ENCODE peak calls at places on chromosomes 13 and 19, in five cellular contexts. V is K562, O is body of pancreas, T is lower leg skin, K is A549. A is an unnamed sample.

GRCh38 chr19:11921852-11922495 is 2.9 kb upstream of the ZNF700 start:
- DNase-seq in K (no peak), T (no peak), V (no peak), O (peak; percentile 47), A (no peak)

GRCh38 chr19:32407004-32407992 is 1.7 kb downstream of the DPY19L3 start:
- DNase-seq in K (no peak), T (peak; percentile 90), O (peak; percentile 77), V (peak; percentile 56), A (no peak)

GRCh38 chr13:113926301-113926761 is 47.5 kb downstream of the C13orf46 start:
- DNase-seq in T (peak; percentile 83), O (no peak), V (no peak), K (no peak), A (no peak)

GRCh38 chr19:436413-436950 is 24.4 kb downstream of the SHC2 start:
- DNase-seq in T (no peak), K (no peak), O (no peak), V (no peak), A (no peak)

GRCh38 chr13:41811588-41812021 is 149.3 kb downstream of the VWA8 start:
- DNase-seq in T (no peak), O (no peak), V (no peak), K (no peak), A (no peak)

GRCh38 chr13:107441279-107441678 is 774.1 kb downstream of the LIG4 start:
- DNase-seq in V (no peak), O (no peak), K (no peak), T (no peak), A (peak; percentile 60)

GRCh38 chr13:44818016-44818415 is 171.3 kb downstream of the NUFIP1 start:
- DNase-seq in T (no peak), V (no peak), K (no peak), O (no peak), A (no peak)

GRCh38 chr13:39052944-39053343 is 14.7 kb downstream of the NHLRC3 start:
- DNase-seq in V (no peak), K (no peak), T (no peak), O (no peak), A (no peak)

GRCh38 chr19:10566658-10567410 is 1.0 kb upstream of the KRI1 start:
- DNase-seq in K (no peak), T (no peak), O (peak; percentile 28), V (no peak), A (no peak)

GRCh38 chr19:15196683-15197005 is 4.2 kb downstream of the NOTCH3 start:
- DNase-seq in T (no peak), O (no peak), V (no peak), K (no peak), A (no peak)

GRCh38 chr19:56350416-56351045 is 35.9 kb upstream of the ZSCAN5A start:
- DNase-seq in T (no peak), O (peak; percentile 55), K (peak; percentile 11), V (peak; percentile 52), A (peak; percentile 16)

GRCh38 chr13:69496951-69497350 is 610.7 kb upstream of the ATXN8OS start:
- DNase-seq in K (no peak), V (no peak), O (no peak), T (no peak), A (no peak)

GRCh38 chr13:81770868-81771505 is 1430.1 kb upstream of the SPRY2 start:
- DNase-seq in K (no peak), V (no peak), O (no peak), T (no peak), A (no peak)

GRCh38 chr13:28452755-28453154 is 42.2 kb downstream of the FLT1 start:
- DNase-seq in O (no peak), T (no peak), K (no peak), V (no peak), A (no peak)

GRCh38 chr19:4597975-4598671 is 38.6 kb upstream of the SEMA6B start:
- DNase-seq in K (peak; percentile 78), V (peak; percentile 97), O (peak; percentile 37), T (no peak), A (peak; percentile 85)

GRCh38 chr19:35491838-35492360 is 1.6 kb upstream of the KRTDAP start:
- DNase-seq in V (no peak), K (no peak), O (no peak), T (no peak), A (no peak)

GRCh38 chr13:28637714-28638355 is 21.1 kb upstream of the POMP start:
- DNase-seq in K (no peak), T (no peak), V (no peak), O (no peak), A (no peak)

GRCh38 chr13:27678306-27679040 is 56.8 kb downstream of the POLR1D start:
- DNase-seq in V (peak; percentile 8), O (no peak), T (no peak), K (no peak), A (no peak)

GRCh38 chr19:3855321-3855720 is 13.5 kb downstream of the ZFR2 start:
- DNase-seq in T (no peak), K (no peak), O (no peak), V (no peak), A (peak; percentile 69)

GRCh38 chr13:22227895-22228294 is 557.0 kb downstream of the FGF9 start:
- DNase-seq in T (no peak), K (no peak), V (no peak), O (no peak), A (no peak)

DNA sequence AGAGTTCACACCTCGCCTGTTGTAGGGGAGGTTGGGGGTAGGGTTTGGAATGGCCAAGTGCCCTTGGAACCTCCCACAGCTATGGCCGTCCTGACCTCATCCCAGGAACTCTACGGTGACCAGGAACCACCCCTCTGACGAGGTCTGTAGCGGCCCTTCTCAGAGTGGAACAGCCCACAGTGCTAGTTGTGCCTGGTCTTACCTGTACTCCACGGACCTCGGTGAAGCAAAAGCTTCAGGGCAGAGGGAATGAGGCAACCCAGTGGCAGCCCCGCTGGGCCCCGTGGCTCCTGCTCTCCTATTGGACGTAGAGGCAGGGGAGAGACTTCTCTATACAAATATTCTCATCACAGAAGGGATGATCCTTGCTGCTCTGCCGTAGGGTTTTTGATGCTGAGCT is 7.1 kb downstream of the TSSK6 start:
- DNase-seq in K (no peak), V (no peak), O (no peak), T (no peak), A (no peak)
- TF ChIP-seq POLR2A in K (no peak), V (peak; percentile 52), O (no peak), T (no peak), A (no peak)

DNA sequence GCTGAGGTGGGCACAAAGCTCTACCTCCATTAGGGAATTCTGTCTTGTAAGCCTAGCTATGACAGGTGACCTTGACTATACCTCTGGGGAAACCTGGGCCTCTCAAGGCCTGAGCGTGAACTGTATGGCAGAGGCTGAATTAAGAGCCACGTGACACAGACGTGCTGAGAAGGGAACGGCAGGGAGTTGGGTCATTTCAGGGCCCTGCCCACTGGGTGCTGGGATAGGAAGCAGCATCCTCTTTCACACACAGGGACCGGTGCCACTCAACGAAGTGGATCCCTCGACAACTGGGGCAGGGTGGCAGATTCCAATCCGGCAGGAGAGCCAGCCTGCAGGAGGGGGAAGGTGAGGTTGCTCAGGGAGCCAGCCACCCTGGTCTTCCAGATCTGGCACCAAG is 9.2 kb downstream of the ASF1B start:
- DNase-seq in T (no peak), V (no peak), O (peak; percentile 53), K (no peak), A (no peak)
- TF ChIP-seq POLR2A in T (no peak), V (peak; percentile 9), O (no peak), K (no peak), A (no peak)

GRCh38 chr19:8310342-8311055 is 2.3 kb upstream of the CD320 start:
- DNase-seq in O (no peak), K (no peak), T (peak; percentile 52), V (no peak), A (no peak)

GRCh38 chr19:8307400-8307964 is 676 bp downstream of the CD320 start:
- DNase-seq in V (no peak), T (peak; percentile 86), K (no peak), O (peak; percentile 2), A (no peak)

GRCh38 chr19:8306235-8307054 is 1.7 kb downstream of the CD320 start:
- DNase-seq in K (no peak), O (peak; percentile 1), V (peak; percentile 45), T (peak; percentile 87), A (no peak)

GRCh38 chr19:8308891-8309291 is 733 bp upstream of the CD320 start:
- DNase-seq in K (no peak), O (peak; percentile 1), V (no peak), T (peak; percentile 72), A (no peak)

GRCh38 chr19:8307965-8308866 is at the start of gene CD320:
- DNase-seq in K (peak; percentile 88), V (peak; percentile 92), T (peak; percentile 97), O (peak; percentile 90), A (peak; percentile 87)
- TF ChIP-seq POLR2A in K (peak; percentile 84), V (peak; percentile 90), T (no peak), O (peak; percentile 55), A (peak; percentile 80)

GRCh38 chr13:32314271-32314967 is 744 bp downstream of the ZAR1L start:
- DNase-seq in V (no peak), O (no peak), K (no peak), T (no peak), A (no peak)

GRCh38 chr13:32316030-32316344 is 679 bp downstream of the BRCA2 start:
- DNase-seq in O (no peak), K (no peak), T (no peak), V (no peak), A (no peak)

GRCh38 chr13:32316476-32316875 is 1.2 kb downstream of the BRCA2 start:
- DNase-seq in O (no peak), K (no peak), T (no peak), V (no peak), A (no peak)

GRCh38 chr13:32314968-32315254 is 252 bp downstream of the ZAR1L start:
- DNase-seq in T (no peak), K (no peak), V (peak; percentile 29), O (peak; percentile 60), A (no peak)

GRCh38 chr13:32315255-32316029 is at the start of the genes BRCA2 and ZAR1L:
- DNase-seq in O (peak; percentile 91), K (peak; percentile 46), V (peak; percentile 74), T (peak; percentile 98), A (peak; percentile 68)
- TF ChIP-seq POLR2A in O (peak; percentile 80), K (peak; percentile 56), V (peak; percentile 91), T (no peak), A (peak; percentile 84)

GRCh38 chr19:17215125-17215971 is at the start of gene USE1:
- DNase-seq in K (peak; percentile 76), T (peak; percentile 98), O (peak; percentile 94), V (peak; percentile 95), A (peak; percentile 87)
- TF ChIP-seq POLR2A in K (peak; percentile 66), T (no peak), O (peak; percentile 88), V (peak; percentile 97), A (peak; percentile 41)